ENCODE peak calls at places on chromosome 3, in nine cellular contexts. One of them, this sample, is unnamed.

GRCh38 chr3:89586676-89587075 is 479.3 kb downstream of the EPHA3 start:
- DNase-seq in heart left ventricle: no peak
- DNase-seq in AG09319: no peak
- DNase-seq in A549: no peak
- DNase-seq in foreskin fibroblast: no peak
- DNase-seq in cardiac muscle cell: no peak
- DNase-seq in fibroblast of the aortic adventitia: no peak
- DNase-seq in endothelial cell: no peak
- DNase-seq in OCI-LY7: no peak
- DNase-seq in this sample: no peak

GRCh38 chr3:152942366-152942765 is 107.4 kb downstream of the P2RY1 start:
- DNase-seq in cardiac muscle cell: no peak
- DNase-seq in A549: no peak
- DNase-seq in OCI-LY7: no peak
- DNase-seq in heart left ventricle: no peak
- DNase-seq in endothelial cell: no peak
- DNase-seq in foreskin fibroblast: peak
- DNase-seq in fibroblast of the aortic adventitia: no peak
- DNase-seq in AG09319: no peak
- DNase-seq in this sample: no peak

GRCh38 chr3:56835626-56836025 is 33.9 kb upstream of the ARHGEF3 start:
- DNase-seq in heart left ventricle: no peak
- DNase-seq in fibroblast of the aortic adventitia: no peak
- DNase-seq in endothelial cell: no peak
- DNase-seq in OCI-LY7: no peak
- DNase-seq in foreskin fibroblast: peak
- DNase-seq in AG09319: no peak
- DNase-seq in A549: no peak
- DNase-seq in cardiac muscle cell: no peak
- DNase-seq in this sample: no peak

GRCh38 chr3:107987036-107987557 is 103.7 kb downstream of the CD47 start:
- DNase-seq in cardiac muscle cell: no peak
- DNase-seq in endothelial cell: no peak
- DNase-seq in OCI-LY7: no peak
- DNase-seq in fibroblast of the aortic adventitia: peak
- DNase-seq in foreskin fibroblast: peak
- DNase-seq in heart left ventricle: no peak
- DNase-seq in AG09319: peak
- DNase-seq in A549: no peak
- DNase-seq in this sample: no peak

GRCh38 chr3:124246366-124246765 is 254.4 kb upstream of the ROPN1 start:
- DNase-seq in endothelial cell: no peak
- DNase-seq in AG09319: no peak
- DNase-seq in foreskin fibroblast: no peak
- DNase-seq in fibroblast of the aortic adventitia: peak
- DNase-seq in cardiac muscle cell: no peak
- DNase-seq in heart left ventricle: no peak
- DNase-seq in OCI-LY7: no peak
- DNase-seq in A549: no peak
- DNase-seq in this sample: no peak

GRCh38 chr3:192879346-192880031 is 38.2 kb downstream of the MB21D2 start:
- DNase-seq in heart left ventricle: no peak
- DNase-seq in cardiac muscle cell: peak
- DNase-seq in A549: peak
- DNase-seq in foreskin fibroblast: peak
- DNase-seq in AG09319: peak
- DNase-seq in fibroblast of the aortic adventitia: peak
- DNase-seq in endothelial cell: no peak
- DNase-seq in OCI-LY7: no peak
- DNase-seq in this sample: no peak

GRCh38 chr3:161415506-161416231 is 44.4 kb upstream of the SPTSSB start:
- DNase-seq in A549: no peak
- DNase-seq in OCI-LY7: no peak
- DNase-seq in AG09319: peak
- DNase-seq in cardiac muscle cell: no peak
- DNase-seq in foreskin fibroblast: peak
- DNase-seq in heart left ventricle: no peak
- DNase-seq in endothelial cell: no peak
- DNase-seq in fibroblast of the aortic adventitia: peak
- DNase-seq in this sample: no peak

GRCh38 chr3:64029287-64029686 is 6.0 kb upstream of the PSMD6 start:
- DNase-seq in OCI-LY7: no peak
- DNase-seq in AG09319: no peak
- DNase-seq in A549: no peak
- DNase-seq in cardiac muscle cell: no peak
- DNase-seq in foreskin fibroblast: no peak
- DNase-seq in fibroblast of the aortic adventitia: no peak
- DNase-seq in endothelial cell: no peak
- DNase-seq in heart left ventricle: no peak
- DNase-seq in this sample: no peak

GRCh38 chr3:142210608-142211007 is 14.8 kb downstream of the GK5 start:
- DNase-seq in heart left ventricle: no peak
- DNase-seq in foreskin fibroblast: peak
- DNase-seq in A549: no peak
- DNase-seq in OCI-LY7: peak
- DNase-seq in endothelial cell: no peak
- DNase-seq in AG09319: no peak
- DNase-seq in cardiac muscle cell: no peak
- DNase-seq in fibroblast of the aortic adventitia: peak
- DNase-seq in this sample: no peak
- TF ChIP-seq CTCF in heart left ventricle: no peak
- TF ChIP-seq CTCF in foreskin fibroblast: peak
- TF ChIP-seq CTCF in A549: no peak
- TF ChIP-seq CTCF in OCI-LY7: no peak
- TF ChIP-seq CTCF in endothelial cell: no peak
- TF ChIP-seq CTCF in AG09319: no peak
- TF ChIP-seq CTCF in cardiac muscle cell: peak
- TF ChIP-seq CTCF in fibroblast of the aortic adventitia: peak
- TF ChIP-seq CTCF in this sample: no peak

GRCh38 chr3:68996356-68996995 is 17.0 kb downstream of the EOGT start:
- DNase-seq in endothelial cell: no peak
- DNase-seq in cardiac muscle cell: peak
- DNase-seq in A549: no peak
- DNase-seq in foreskin fibroblast: peak
- DNase-seq in OCI-LY7: no peak
- DNase-seq in AG09319: no peak
- DNase-seq in fibroblast of the aortic adventitia: no peak
- DNase-seq in heart left ventricle: no peak
- DNase-seq in this sample: no peak

GRCh38 chr3:68999605-69000004 is 13.9 kb downstream of the EOGT start:
- DNase-seq in endothelial cell: no peak
- DNase-seq in foreskin fibroblast: no peak
- DNase-seq in A549: no peak
- DNase-seq in cardiac muscle cell: no peak
- DNase-seq in heart left ventricle: no peak
- DNase-seq in OCI-LY7: no peak
- DNase-seq in AG09319: no peak
- DNase-seq in fibroblast of the aortic adventitia: no peak
- DNase-seq in this sample: no peak

GRCh38 chr3:68997887-68998286 is 15.6 kb downstream of the EOGT start:
- DNase-seq in heart left ventricle: no peak
- DNase-seq in foreskin fibroblast: no peak
- DNase-seq in A549: no peak
- DNase-seq in endothelial cell: no peak
- DNase-seq in OCI-LY7: no peak
- DNase-seq in fibroblast of the aortic adventitia: no peak
- DNase-seq in AG09319: no peak
- DNase-seq in cardiac muscle cell: no peak
- DNase-seq in this sample: no peak
- TF ChIP-seq CTCF in heart left ventricle: peak
- TF ChIP-seq CTCF in foreskin fibroblast: no peak
- TF ChIP-seq CTCF in A549: no peak
- TF ChIP-seq CTCF in endothelial cell: peak
- TF ChIP-seq CTCF in OCI-LY7: peak
- TF ChIP-seq CTCF in fibroblast of the aortic adventitia: peak
- TF ChIP-seq CTCF in AG09319: no peak
- TF ChIP-seq CTCF in cardiac muscle cell: no peak
- TF ChIP-seq CTCF in this sample: no peak

GRCh38 chr3:105559856-105560255 is 193.1 kb downstream of the ALCAM start:
- DNase-seq in heart left ventricle: no peak
- DNase-seq in cardiac muscle cell: no peak
- DNase-seq in fibroblast of the aortic adventitia: no peak
- DNase-seq in AG09319: no peak
- DNase-seq in foreskin fibroblast: no peak
- DNase-seq in OCI-LY7: no peak
- DNase-seq in endothelial cell: no peak
- DNase-seq in A549: no peak
- DNase-seq in this sample: no peak
- TF ChIP-seq CTCF in heart left ventricle: no peak
- TF ChIP-seq CTCF in cardiac muscle cell: no peak
- TF ChIP-seq CTCF in fibroblast of the aortic adventitia: no peak
- TF ChIP-seq CTCF in AG09319: no peak
- TF ChIP-seq CTCF in foreskin fibroblast: no peak
- TF ChIP-seq CTCF in OCI-LY7: no peak
- TF ChIP-seq CTCF in endothelial cell: no peak
- TF ChIP-seq CTCF in A549: no peak
- TF ChIP-seq CTCF in this sample: no peak

GRCh38 chr3:198079771-198080520 is 119.9 kb downstream of the LMLN start:
- DNase-seq in heart left ventricle: no peak
- DNase-seq in AG09319: no peak
- DNase-seq in endothelial cell: peak
- DNase-seq in fibroblast of the aortic adventitia: no peak
- DNase-seq in OCI-LY7: peak
- DNase-seq in cardiac muscle cell: peak
- DNase-seq in A549: no peak
- DNase-seq in foreskin fibroblast: peak
- DNase-seq in this sample: peak

GRCh38 chr3:198081421-198081844 is 121.4 kb downstream of the LMLN start:
- DNase-seq in cardiac muscle cell: no peak
- DNase-seq in endothelial cell: peak
- DNase-seq in fibroblast of the aortic adventitia: no peak
- DNase-seq in OCI-LY7: no peak
- DNase-seq in AG09319: no peak
- DNase-seq in foreskin fibroblast: no peak
- DNase-seq in heart left ventricle: peak
- DNase-seq in A549: no peak
- DNase-seq in this sample: peak

GRCh38 chr3:198076722-198077308 is 116.8 kb downstream of the LMLN start:
- DNase-seq in fibroblast of the aortic adventitia: no peak
- DNase-seq in A549: no peak
- DNase-seq in endothelial cell: no peak
- DNase-seq in OCI-LY7: no peak
- DNase-seq in cardiac muscle cell: no peak
- DNase-seq in foreskin fibroblast: no peak
- DNase-seq in heart left ventricle: no peak
- DNase-seq in AG09319: no peak
- DNase-seq in this sample: no peak

DNA sequence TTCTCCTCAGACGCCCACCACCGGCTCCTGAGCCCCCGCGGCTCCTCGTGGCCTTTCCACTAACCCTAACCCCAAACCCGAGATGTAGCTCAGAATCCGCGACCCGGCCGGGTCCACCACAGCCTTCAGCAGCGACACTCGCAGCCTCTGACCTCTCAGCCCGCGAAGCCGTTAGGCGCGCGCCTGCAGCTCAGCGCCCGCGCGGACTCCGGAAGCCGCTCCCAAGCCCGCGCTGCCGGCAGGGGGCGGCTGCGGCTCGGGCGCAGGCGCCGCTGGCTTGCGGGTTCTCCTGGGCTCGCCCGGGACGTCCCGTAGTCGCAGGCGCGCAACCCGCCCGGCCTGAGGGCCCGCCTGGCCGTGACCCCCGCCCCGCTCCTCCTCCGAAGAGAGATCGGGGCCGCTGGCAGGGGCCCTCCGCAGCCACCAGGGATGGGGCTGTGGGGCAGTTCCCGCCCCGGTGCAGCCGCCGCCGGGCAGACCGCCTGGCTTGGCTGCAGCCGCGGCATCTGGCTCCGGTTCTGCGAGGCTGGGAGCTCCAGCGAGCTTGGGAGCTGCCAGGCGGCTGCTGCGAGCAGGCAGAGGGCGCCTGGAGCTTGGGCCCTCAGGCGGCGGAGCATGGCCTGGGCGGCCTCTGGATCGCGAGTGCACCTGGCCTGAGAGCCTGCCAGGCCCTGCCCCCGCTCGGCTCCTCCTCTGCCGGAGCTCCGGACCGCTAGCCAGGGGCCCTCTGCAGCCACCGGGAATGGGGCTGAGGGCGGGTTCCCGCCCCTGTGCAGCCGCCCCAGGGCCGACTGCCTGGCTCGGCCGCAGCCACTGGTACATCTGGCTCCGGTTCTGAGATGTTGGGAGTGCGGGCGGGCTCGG is 120.7 kb downstream of the LMLN start:
- DNase-seq in foreskin fibroblast: peak
- DNase-seq in AG09319: peak
- DNase-seq in endothelial cell: peak
- DNase-seq in cardiac muscle cell: peak
- DNase-seq in OCI-LY7: peak
- DNase-seq in heart left ventricle: peak
- DNase-seq in A549: peak
- DNase-seq in fibroblast of the aortic adventitia: peak
- DNase-seq in this sample: peak
- TF ChIP-seq CTCF in foreskin fibroblast: peak
- TF ChIP-seq CTCF in AG09319: peak
- TF ChIP-seq CTCF in endothelial cell: peak
- TF ChIP-seq CTCF in cardiac muscle cell: peak
- TF ChIP-seq CTCF in OCI-LY7: peak
- TF ChIP-seq CTCF in heart left ventricle: peak
- TF ChIP-seq CTCF in A549: peak
- TF ChIP-seq CTCF in fibroblast of the aortic adventitia: peak
- TF ChIP-seq CTCF in this sample: peak